ENCODE peak calls at places on chromosomes 7 and 10, in four cellular contexts. N is esophagus squamous epithelium, U is pancreas, O is H9. C is an unnamed sample.

GRCh38 chr7:6226194-6226799 is 46.1 kb downstream of the CYTH3 start:
- DNase-seq in N (no peak), U (no peak), O (no peak), C (no peak)

GRCh38 chr7:7519528-7519927 is 16.1 kb downstream of the COL28A1 start:
- DNase-seq in N (no peak), U (no peak), O (no peak), C (no peak)

GRCh38 chr10:49036638-49037037 is 78.7 kb downstream of the VSTM4 start:
- DNase-seq in N (no peak), U (no peak), O (no peak), C (no peak)

GRCh38 chr7:126227055-126227454 is 1025.7 kb downstream of the GRM8 start:
- DNase-seq in N (no peak), U (no peak), O (no peak), C (no peak)

GRCh38 chr10:91813251-91813650 is 15.0 kb downstream of the TNKS2 start:
- DNase-seq in N (no peak), U (no peak), O (no peak), C (no peak)

GRCh38 chr7:155456772-155457543 is 971 bp upstream of the EN2 start:
- DNase-seq in N (no peak), U (peak), O (peak), C (no peak)

GRCh38 chr10:10351451-10351850 is 666.2 kb upstream of the CELF2 start:
- DNase-seq in N (no peak), U (no peak), O (no peak), C (no peak)

GRCh38 chr7:102073931-102074880 is 212.5 kb upstream of the SH2B2 start:
- DNase-seq in N (no peak), U (no peak), O (no peak), C (no peak)

GRCh38 chr10:25642736-25643135 is 291.3 kb upstream of the MYO3A start:
- DNase-seq in N (no peak), U (no peak), O (no peak), C (no peak)

GRCh38 chr10:111335826-111336225 is 259.0 kb downstream of the ADRA2A start:
- DNase-seq in N (no peak), U (no peak), O (no peak), C (no peak)

GRCh38 chr7:157500171-157500960 is 163.6 kb downstream of the DNAJB6 start:
- DNase-seq in N (no peak), U (no peak), O (peak), C (no peak)

GRCh38 chr10:69045441-69046300 is 42.2 kb upstream of the SRGN start:
- DNase-seq in N (no peak), U (no peak), O (no peak), C (no peak)

GRCh38 chr10:94677691-94678090 is 5.8 kb upstream of the CYP2C18 start:
- DNase-seq in N (no peak), U (no peak), O (peak), C (no peak)

GRCh38 chr7:135795846-135796570 is 47.4 kb upstream of the FAM180A start:
- DNase-seq in N (no peak), U (no peak), O (no peak), C (no peak)

GRCh38 chr10:44193156-44193555 is 191.7 kb downstream of the CXCL12 start:
- DNase-seq in N (no peak), U (no peak), O (no peak), C (no peak)

GRCh38 chr7:74216361-74216761 is 6.6 kb downstream of the LAT2 start:
- DNase-seq in N (no peak), U (peak), O (no peak), C (no peak)

GRCh38 chr7:29146082-29146706 is at the start of gene CPVL:
- DNase-seq in N (no peak), U (peak), O (peak), C (no peak)

DNA sequence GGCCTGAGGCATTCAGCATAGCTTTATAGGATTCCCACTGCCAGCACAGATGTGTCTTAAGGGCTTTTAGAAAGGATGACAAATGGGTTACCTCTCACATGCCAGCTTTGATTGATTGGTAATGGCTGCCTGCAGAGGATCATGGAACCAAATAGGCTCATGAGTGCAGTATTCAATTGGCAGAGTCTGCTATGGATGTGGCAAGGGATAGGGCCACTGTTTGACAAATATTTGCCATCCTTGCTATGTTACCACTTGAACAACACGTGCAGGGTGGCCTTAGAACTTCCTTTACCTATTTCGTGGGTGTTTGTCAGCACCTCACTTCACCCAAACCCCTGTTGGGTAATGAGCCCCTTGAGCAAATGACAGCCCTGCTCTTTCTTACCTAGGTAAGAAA is 139.2 kb downstream of the C10orf105 start:
- DNase-seq in N (no peak), U (no peak), O (no peak), C (no peak)
- H3K27ac ChIP-seq in N (no peak), U (no peak), O (no peak), C (no peak)

GRCh38 chr7:121084256-121084655 is 95.7 kb downstream of the CPED1 start:
- DNase-seq in N (no peak), U (no peak), O (no peak), C (no peak)
- H3K27ac ChIP-seq in N (no peak), U (no peak), O (no peak), C (peak)

GRCh38 chr7:69753981-69754380 is 155.7 kb downstream of the AUTS2 start:
- DNase-seq in N (no peak), U (no peak), O (no peak), C (no peak)

GRCh38 chr7:69757528-69757927 is 159.3 kb downstream of the AUTS2 start:
- DNase-seq in N (no peak), U (no peak), O (no peak), C (no peak)

GRCh38 chr7:69754476-69754875 is 156.2 kb downstream of the AUTS2 start:
- DNase-seq in N (no peak), U (no peak), O (no peak), C (no peak)

GRCh38 chr7:69757990-69758430 is 159.7 kb downstream of the AUTS2 start:
- DNase-seq in N (no peak), U (no peak), O (no peak), C (no peak)

GRCh38 chr7:69756235-69756634 is 158.0 kb downstream of the AUTS2 start:
- DNase-seq in N (no peak), U (no peak), O (no peak), C (no peak)
- H3K27ac ChIP-seq in N (no peak), U (no peak), O (no peak), C (no peak)

DNA sequence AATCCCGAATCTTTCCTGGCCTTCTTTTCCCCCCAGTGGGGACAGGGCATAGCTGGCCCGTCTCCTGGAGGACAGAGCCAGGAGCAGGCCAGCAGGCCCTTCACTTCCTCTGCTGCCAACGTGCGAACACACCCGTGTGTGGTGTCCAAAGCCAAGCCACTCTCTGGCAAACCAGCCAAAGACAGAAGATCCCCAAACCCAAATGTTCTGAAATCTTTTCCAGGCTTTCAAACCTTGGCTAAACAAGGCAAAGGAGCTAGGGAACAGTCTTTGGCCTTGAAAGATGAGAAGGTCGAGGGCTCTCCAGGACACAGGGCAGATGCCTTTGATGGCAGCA is 63.0 kb downstream of the PROSER2 start:
- DNase-seq in N (no peak), U (no peak), O (no peak), C (no peak)
- H3K27ac ChIP-seq in N (no peak), U (no peak), O (no peak), C (no peak)

C was measured in coronary artery.